ENCODE peak calls at places on chromosomes 2 and 18, in five cellular contexts. P is psoas muscle, W is colonic mucosa, A is vagina, V is D721Med. R is an unnamed sample.

GRCh38 chr2:62054029-62054791 is 141.7 kb upstream of the B3GNT2 start:
- DNase-seq in P (no peak), W (no peak), A (no peak), V (no peak), R (no peak)

GRCh38 chr2:233953106-233953801 is 36.1 kb downstream of the TRPM8 start:
- DNase-seq in P (no peak), W (no peak), A (no peak), V (no peak), R (no peak)

GRCh38 chr2:120741514-120742448 is 6.1 kb downstream of the GLI2 start:
- DNase-seq in P (no peak), W (peak; percentile 34), A (peak; percentile 77), V (no peak), R (no peak)

GRCh38 chr2:208638059-208638458 is 231.5 kb downstream of the PTH2R start:
- DNase-seq in P (no peak), W (peak; percentile 34), A (no peak), V (no peak), R (no peak)

GRCh38 chr2:202251494-202251893 is 13.1 kb upstream of the SUMO1 start:
- DNase-seq in P (no peak), W (no peak), A (no peak), V (no peak), R (no peak)

GRCh38 chr2:183224933-183225332 is 100.7 kb downstream of the NUP35 start:
- DNase-seq in P (no peak), W (no peak), A (no peak), V (no peak), R (no peak)

GRCh38 chr2:120845281-120845680 is 109.6 kb downstream of the GLI2 start:
- DNase-seq in P (peak; percentile 83), W (peak; percentile 39), A (no peak), V (no peak), R (no peak)

GRCh38 chr2:191656389-191656788 is 21.5 kb upstream of the NABP1 start:
- DNase-seq in P (no peak), W (no peak), A (no peak), V (no peak), R (no peak)

GRCh38 chr18:63762518-63762917 is 12.7 kb upstream of the SERPINB7 start:
- DNase-seq in P (no peak), W (no peak), A (no peak), V (no peak), R (no peak)

GRCh38 chr2:148927010-148927409 is 52.0 kb downstream of the KIF5C start:
- DNase-seq in P (no peak), W (peak; percentile 44), A (no peak), V (no peak), R (no peak)

GRCh38 chr2:71306762-71307161 is 24.8 kb upstream of the ZNF638 start:
- DNase-seq in P (no peak), W (no peak), A (no peak), V (no peak), R (no peak)

GRCh38 chr2:147223553-147223952 is 621.3 kb upstream of the ACVR2A start:
- DNase-seq in P (no peak), W (no peak), A (no peak), V (no peak), R (no peak)

GRCh38 chr18:76558881-76559667 is 64.0 kb upstream of the ZNF516 start:
- DNase-seq in P (no peak), W (peak; percentile 69), A (no peak), V (no peak), R (no peak)

GRCh38 chr2:41434991-41435390 is 612.8 kb upstream of the PKDCC start:
- DNase-seq in P (no peak), W (no peak), A (no peak), V (no peak), R (no peak)

GRCh38 chr2:241739651-241740050 is 5.2 kb downstream of the D2HGDH start:
- DNase-seq in P (no peak), W (no peak), A (no peak), V (no peak), R (no peak)

GRCh38 chr2:172119089-172119488 is 16.4 kb upstream of the DLX2 start:
- DNase-seq in P (no peak), W (no peak), A (no peak), V (no peak), R (no peak)

GRCh38 chr2:109563294-109563693 is 50.5 kb downstream of the SEPTIN10 start:
- DNase-seq in P (no peak), W (no peak), A (no peak), V (no peak), R (no peak)

GRCh38 chr18:59357928-59358327 is 1.1 kb downstream of the LMAN1 start:
- DNase-seq in P (no peak), W (no peak), A (no peak), V (no peak), R (no peak)

GRCh38 chr2:1794821-1795220 is 50.5 kb upstream of the PXDN start:
- DNase-seq in P (no peak), W (no peak), A (no peak), V (no peak), R (no peak)

GRCh38 chr18:35549515-35549914 is 32.0 kb upstream of the GALNT1 start:
- DNase-seq in P (no peak), W (no peak), A (no peak), V (no peak), R (no peak)

GRCh38 chr2:69642709-69643601 is 584 bp downstream of the AAK1 start:
- DNase-seq in P (peak; percentile 78), W (peak; percentile 65), A (no peak), V (no peak), R (peak; percentile 37)

GRCh38 chr2:7911196-7911595 is 770.7 kb upstream of the ID2 start:
- DNase-seq in P (no peak), W (no peak), A (no peak), V (no peak), R (no peak)

GRCh38 chr2:72153924-72154323 is 6.3 kb upstream of the CYP26B1 start:
- DNase-seq in P (no peak), W (no peak), A (peak; percentile 79), V (no peak), R (no peak)

GRCh38 chr2:126496493-126496892 is 159.5 kb upstream of the GYPC start:
- DNase-seq in P (no peak), W (no peak), A (no peak), V (no peak), R (no peak)

GRCh38 chr2:64325852-64326577 is 127.9 kb upstream of the LGALSL start:
- DNase-seq in P (no peak), W (no peak), A (no peak), V (no peak), R (no peak)

GRCh38 chr2:144071461-144071860 is 448.5 kb downstream of the ZEB2 start:
- DNase-seq in P (no peak), W (no peak), A (no peak), V (no peak), R (no peak)

DNA sequence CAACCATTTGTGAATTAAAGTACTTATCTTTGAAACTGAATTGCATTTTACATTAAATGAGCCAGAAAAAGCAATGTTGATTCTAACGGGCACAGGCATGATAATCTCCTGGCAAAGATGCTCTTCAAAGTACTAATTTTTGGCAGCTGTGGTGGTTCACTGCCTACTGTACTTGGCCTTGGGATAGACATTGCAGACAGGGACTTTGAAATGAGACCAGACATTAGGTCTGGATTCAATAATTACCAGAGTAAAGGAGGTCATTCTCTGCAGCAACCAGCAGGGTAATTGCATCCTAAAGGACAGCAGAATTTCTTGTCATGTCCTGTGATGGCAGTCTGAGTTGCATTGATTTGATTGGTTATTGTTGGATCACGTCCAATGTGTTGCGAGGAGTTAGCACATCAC is 986.5 kb downstream of the TDRD15 start:
- DNase-seq in P (no peak), W (no peak), A (no peak), V (no peak), R (no peak)
- TF ChIP-seq CTCF in P (no peak), W (no peak), A (no peak), V (no peak), R (peak; percentile 16)

DNA sequence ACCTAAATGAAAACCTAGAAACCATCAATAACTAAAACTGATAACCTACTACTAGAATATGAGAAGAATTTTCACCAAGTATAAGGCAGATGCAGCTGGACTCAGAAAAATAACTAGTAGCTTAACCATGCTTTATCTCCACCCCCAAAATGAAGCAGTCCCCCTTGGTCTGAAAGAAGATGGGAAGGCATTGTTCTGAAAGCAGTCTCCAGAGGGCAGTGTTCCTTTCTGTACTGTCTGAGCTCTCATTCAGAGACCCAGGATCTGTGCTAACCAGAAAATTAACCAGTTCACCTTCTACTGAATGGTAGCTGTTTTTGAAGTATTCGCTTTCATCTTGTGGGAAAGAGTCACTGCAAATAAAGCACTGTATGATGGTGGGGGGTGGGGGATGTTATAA is 273.0 kb downstream of the PDE11A start:
- DNase-seq in P (no peak), W (peak; percentile 18), A (no peak), V (no peak), R (peak; percentile 42)
- TF ChIP-seq CTCF in P (peak; percentile 53), W (peak; percentile 25), A (no peak), V (peak; percentile 30), R (peak; percentile 27)

GRCh38 chr2:46382331-46383112 is 85.3 kb downstream of the EPAS1 start:
- DNase-seq in P (no peak), W (no peak), A (peak; percentile 72), V (no peak), R (no peak)

GRCh38 chr2:46383113-46383395 is 85.8 kb downstream of the EPAS1 start:
- DNase-seq in P (no peak), W (no peak), A (peak; percentile 84), V (no peak), R (no peak)

GRCh38 chr2:46385786-46386577 is 88.8 kb downstream of the EPAS1 start:
- DNase-seq in P (no peak), W (no peak), A (peak; percentile 58), V (no peak), R (no peak)

GRCh38 chr2:46383784-46384456 is 86.7 kb downstream of the EPAS1 start:
- DNase-seq in P (no peak), W (no peak), A (no peak), V (no peak), R (no peak)

GRCh38 chr2:46384457-46384815 is 87.2 kb downstream of the EPAS1 start:
- DNase-seq in P (no peak), W (no peak), A (no peak), V (no peak), R (no peak)
- TF ChIP-seq CTCF in P (no peak), W (no peak), A (no peak), V (no peak), R (no peak)

DNA sequence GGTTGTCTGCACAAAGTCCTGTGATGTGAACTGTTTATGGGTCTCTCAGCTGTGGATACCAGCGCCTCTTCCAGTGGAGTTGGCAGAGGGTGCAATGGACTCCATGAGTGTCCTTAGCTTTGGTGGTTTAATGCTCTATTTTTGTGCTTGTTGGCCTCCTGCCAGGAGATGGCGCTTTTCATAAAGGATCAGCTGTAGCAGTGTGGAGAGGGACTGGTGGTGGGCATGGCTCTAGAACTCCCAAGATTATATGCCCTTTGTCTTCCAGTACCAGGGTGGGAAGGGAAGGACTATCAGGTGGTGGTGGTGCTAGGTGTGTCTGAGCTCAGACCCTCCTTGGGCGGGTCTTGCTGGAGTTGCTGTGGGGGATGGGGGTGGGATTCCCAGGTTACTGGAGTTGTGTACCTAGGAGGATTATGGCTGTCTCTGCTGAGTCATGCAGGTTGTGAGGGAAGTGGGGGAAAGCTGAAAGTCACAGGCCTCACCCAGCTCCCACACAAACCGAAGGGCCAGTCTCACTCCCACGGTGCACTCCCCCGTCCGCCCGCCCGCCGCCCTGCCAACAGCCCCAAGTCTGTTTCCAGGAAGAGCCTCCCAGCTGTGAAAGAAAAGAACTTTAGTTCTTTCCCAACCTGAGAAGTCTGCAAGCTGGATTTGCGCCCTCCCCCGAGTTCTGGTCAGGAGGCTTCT is 108.1 kb downstream of the MARCO start:
- DNase-seq in P (no peak), W (no peak), A (no peak), V (no peak), R (peak; percentile 53)
- TF ChIP-seq CTCF in P (no peak), W (no peak), A (no peak), V (no peak), R (no peak)

GRCh38 chr2:81235601-81236000 is 931.0 kb upstream of the LRRTM1 start:
- DNase-seq in P (no peak), W (no peak), A (no peak), V (no peak), R (no peak)
- TF ChIP-seq CTCF in P (no peak), W (no peak), A (no peak), V (no peak), R (no peak)